ENCODE peak calls at places on chromosomes 7 and 10, in seven cellular contexts. Z is Right ventricle myocardium inferior, H is suprapubic skin, V is left ventricle myocardium inferior, W is T-helper 22 cell, J is T-helper 9 cell, G is EL. E is an unnamed sample.

GRCh38 chr7:50733552-50733951 is 49.1 kb downstream of the GRB10 start:
- DNase-seq in Z (no peak), W (no peak), G (peak), H (no peak), J (no peak), V (no peak), E (no peak)

GRCh38 chr10:86253171-86254072 is 113.2 kb downstream of the GRID1 start:
- DNase-seq in W (no peak), H (peak), J (no peak), G (no peak), V (no peak), Z (no peak), E (no peak)

GRCh38 chr7:34087892-34088891 is 182.9 kb downstream of the BMPER start:
- DNase-seq in W (no peak), Z (no peak), G (peak), H (no peak), V (no peak), J (no peak), E (no peak)

GRCh38 chr10:52864459-52865106 is 92.0 kb upstream of the MBL2 start:
- DNase-seq in Z (peak), G (peak), J (no peak), V (peak), H (no peak), W (no peak), E (no peak)

GRCh38 chr7:84297606-84298005 is 103.0 kb upstream of the SEMA3A start:
- DNase-seq in W (no peak), G (no peak), J (no peak), H (no peak), V (no peak), Z (no peak), E (no peak)

GRCh38 chr7:92751902-92752901 is 84.2 kb downstream of the CDK6 start:
- DNase-seq in H (no peak), Z (no peak), V (no peak), J (no peak), G (peak), W (no peak), E (no peak)

GRCh38 chr10:119178371-119179119 is at the start of gene PRDX3:
- DNase-seq in W (peak), V (peak), G (peak), J (peak), Z (peak), H (peak), E (peak)

GRCh38 chr7:73701357-73701995 is 18.0 kb downstream of the STX1A start:
- DNase-seq in J (no peak), W (no peak), Z (peak), V (no peak), H (no peak), G (peak), E (no peak)

GRCh38 chr10:70832852-70833542 is 17.2 kb downstream of the SGPL1 start:
- DNase-seq in J (no peak), V (no peak), Z (no peak), W (no peak), H (no peak), G (peak), E (no peak)

GRCh38 chr10:29590598-29591415 is 44.0 kb downstream of the SVIL start:
- DNase-seq in H (no peak), W (no peak), J (no peak), Z (no peak), V (no peak), G (peak), E (no peak)

GRCh38 chr10:78205457-78205856 is 171.8 kb downstream of the RPS24 start:
- DNase-seq in G (no peak), Z (no peak), J (no peak), V (no peak), W (no peak), H (no peak), E (no peak)

GRCh38 chr10:18303851-18304800 is 163.9 kb downstream of the CACNB2 start:
- DNase-seq in V (no peak), H (no peak), W (no peak), Z (no peak), J (no peak), G (no peak), E (no peak)

GRCh38 chr10:124232686-124233545 is 139.5 kb upstream of the CHST15 start:
- DNase-seq in H (no peak), V (no peak), G (no peak), W (no peak), J (no peak), Z (no peak), E (no peak)

GRCh38 chr10:92993671-92994304 is 66.8 kb upstream of the CYP26C1 start:
- DNase-seq in G (no peak), V (no peak), W (no peak), H (no peak), J (no peak), Z (no peak), E (no peak)

GRCh38 chr10:28690545-28690944 is 13.2 kb downstream of the BAMBI start:
- DNase-seq in J (no peak), V (no peak), Z (no peak), G (no peak), H (no peak), W (no peak), E (no peak)

GRCh38 chr10:111078505-111079185 is 1.8 kb downstream of the ADRA2A start:
- DNase-seq in W (no peak), V (no peak), J (no peak), Z (no peak), H (no peak), G (no peak), E (no peak)

GRCh38 chr10:688621-689426 is 644 bp downstream of the DIP2C start:
- DNase-seq in W (no peak), J (no peak), G (peak), V (peak), H (peak), Z (no peak), E (no peak)

GRCh38 chr10:103693070-103693811 is 162.1 kb downstream of the SH3PXD2A start:
- DNase-seq in W (peak), H (no peak), G (peak), J (peak), Z (no peak), V (no peak), E (no peak)

GRCh38 chr10:91907914-91908357 is 1.4 kb downstream of the FGFBP3 start:
- DNase-seq in V (no peak), Z (peak), G (no peak), J (no peak), W (no peak), H (no peak), E (no peak)

GRCh38 chr10:122194251-122194650 is 76.8 kb upstream of the BTBD16 start:
- DNase-seq in Z (no peak), G (no peak), J (no peak), W (no peak), H (no peak), V (no peak), E (no peak)

GRCh38 chr7:147079083-147079482 is 962.5 kb downstream of the CNTNAP2 start:
- DNase-seq in W (no peak), Z (no peak), H (no peak), V (no peak), J (no peak), G (no peak), E (no peak)

GRCh38 chr10:35336921-35337741 is 822 bp downstream of the CCNY start:
- DNase-seq in W (no peak), Z (peak), J (peak), V (peak), G (peak), H (peak), E (no peak)

GRCh38 chr7:8063706-8064297 is 95.2 kb downstream of the GLCCI1 start:
- DNase-seq in H (no peak), G (peak), V (no peak), Z (no peak), J (no peak), W (no peak), E (no peak)

GRCh38 chr10:131621784-131622624 is 278.8 kb upstream of the PPP2R2D start:
- DNase-seq in W (no peak), G (no peak), V (no peak), J (no peak), H (no peak), Z (no peak), E (no peak)

GRCh38 chr7:54906963-54907362 is 111.9 kb upstream of the EGFR start:
- DNase-seq in H (no peak), V (no peak), W (no peak), G (no peak), Z (no peak), J (no peak), E (no peak)

GRCh38 chr7:155862516-155863257 is 50.4 kb upstream of the SHH start:
- DNase-seq in W (no peak), V (no peak), H (peak), G (no peak), J (no peak), Z (no peak), E (no peak)

GRCh38 chr7:75772081-75773077 is at the start of gene CCL26:
- DNase-seq in Z (no peak), V (peak), G (peak), J (no peak), H (peak), W (no peak), E (no peak)

GRCh38 chr10:28942012-28942411 is 264.7 kb downstream of the BAMBI start:
- DNase-seq in J (no peak), Z (no peak), G (no peak), V (no peak), H (no peak), W (no peak), E (no peak)

GRCh38 chr10:104331208-104331838 is 6.9 kb downstream of the ITPRIP start:
- DNase-seq in H (peak), J (no peak), Z (no peak), G (peak), W (no peak), V (no peak), E (no peak)

GRCh38 chr10:78624791-78625190 is 444.0 kb upstream of the ZMIZ1 start:
- DNase-seq in H (no peak), J (no peak), W (no peak), G (no peak), V (no peak), Z (no peak), E (no peak)

GRCh38 chr10:4234661-4235060 is 449.7 kb upstream of the KLF6 start:
- DNase-seq in V (no peak), G (no peak), W (peak), J (peak), Z (no peak), H (no peak), E (peak)

GRCh38 chr7:51228386-51228958 is 88.1 kb downstream of the COBL start:
- DNase-seq in G (no peak), H (no peak), J (no peak), Z (no peak), W (no peak), V (no peak), E (no peak)

GRCh38 chr10:4354382-4354812 is 471.6 kb upstream of the AKR1E2 start:
- DNase-seq in H (no peak), J (no peak), V (no peak), W (no peak), G (peak), Z (no peak), E (no peak)

GRCh38 chr10:101233863-101234262 is 4.6 kb upstream of the LBX1 start:
- DNase-seq in Z (no peak), V (no peak), J (no peak), H (no peak), W (no peak), G (no peak), E (no peak)

GRCh38 chr10:110512461-110513187 is 14.9 kb downstream of the DUSP5 start:
- DNase-seq in V (no peak), J (no peak), Z (no peak), G (peak), W (no peak), H (peak), E (no peak)

E was measured in effector memory CD8-positive, alpha-beta T cell.